ENCODE peak calls at places on chromosomes 4 and X, in eight cellular contexts. G, D, I, P, O, C, H and A are unnamed samples.

GRCh38 chr4:99202536-99202935 is 16.5 kb downstream of the ADH6 start:
- DNase-seq in G (no peak), D (no peak), I (no peak), P (peak; percentile 58), O (peak; percentile 61), C (no peak), H (no peak), A (no peak)

GRCh38 chr4:131119661-131120060 is 2023.7 kb downstream of the C4orf33 start:
- DNase-seq in G (no peak), D (no peak), I (no peak), P (no peak), O (no peak), C (no peak), H (no peak), A (no peak)

GRCh38 chrX:3142259-3143042 is 101.2 kb downstream of the ARSF start:
- DNase-seq in G (no peak), D (no peak), I (no peak), P (no peak), O (no peak), C (no peak), H (no peak), A (no peak)

GRCh38 chr4:113057891-113058290 is 8.4 kb downstream of the ANK2 start:
- DNase-seq in G (no peak), D (no peak), I (no peak), P (no peak), O (peak; percentile 44), C (no peak), H (no peak), A (no peak)

GRCh38 chr4:11397819-11398610 is 30.7 kb downstream of the HS3ST1 start:
- DNase-seq in G (no peak), D (no peak), I (no peak), P (no peak), O (no peak), C (no peak), H (no peak), A (no peak)

GRCh38 chr4:101155859-101156430 is 191.4 kb downstream of the PPP3CA start:
- DNase-seq in G (peak; percentile 14), D (no peak), I (no peak), P (no peak), O (no peak), C (no peak), H (no peak), A (no peak)

GRCh38 chr4:107894138-107894603 is 37.2 kb upstream of the CYP2U1 start:
- DNase-seq in G (no peak), D (no peak), I (no peak), P (no peak), O (no peak), C (no peak), H (no peak), A (no peak)

GRCh38 chr4:131316086-131316485 is 1833.0 kb upstream of the PCDH10 start:
- DNase-seq in G (no peak), D (no peak), I (no peak), P (no peak), O (no peak), C (no peak), H (no peak), A (no peak)

GRCh38 chr4:151099976-151100417 is 569 bp downstream of the RPS3A start:
- DNase-seq in G (no peak), D (no peak), I (no peak), P (peak; percentile 25), O (no peak), C (no peak), H (no peak), A (no peak)

GRCh38 chrX:133350751-133351150 is 64.5 kb downstream of the GPC4 start:
- DNase-seq in G (no peak), D (no peak), I (no peak), P (no peak), O (no peak), C (no peak), H (peak; percentile 14), A (no peak)

GRCh38 chr4:81398379-81398778 is 73.3 kb downstream of the RASGEF1B start:
- DNase-seq in G (no peak), D (no peak), I (no peak), P (no peak), O (no peak), C (no peak), H (no peak), A (no peak)

GRCh38 chr4:139642364-139642763 is 23.3 kb upstream of the MGST2 start:
- DNase-seq in G (no peak), D (no peak), I (no peak), P (peak; percentile 75), O (peak; percentile 63), C (no peak), H (no peak), A (no peak)

GRCh38 chrX:130772313-130773140 is 130.5 kb downstream of the ENOX2 start:
- DNase-seq in G (no peak), D (no peak), I (no peak), P (peak; percentile 73), O (peak; percentile 74), C (peak; percentile 72), H (no peak), A (no peak)

GRCh38 chr4:60033826-60034225 is 1166.3 kb upstream of the ADGRL3 start:
- DNase-seq in G (no peak), D (no peak), I (no peak), P (no peak), O (no peak), C (no peak), H (no peak), A (no peak)

GRCh38 chrX:135112096-135112729 is 8.1 kb downstream of the ETDB start:
- DNase-seq in G (no peak), D (no peak), I (peak; percentile 30), P (peak; percentile 31), O (peak; percentile 10), C (peak; percentile 4), H (no peak), A (no peak)